ENCODE peak calls at places on chromosome 13, in eight cellular contexts. V, C, Z, Q, G, S, X and H are unnamed samples.
A peak's percentile ranks its signal among the peaks of the same experiment; 100 is the strongest.

GRCh38 chr13:40503966-40504591 is 162.4 kb downstream of the FOXO1 start:
- DNase-seq in V (no peak), C (no peak), Z (no peak), Q (peak; percentile 76), G (no peak), S (peak; percentile 57), X (peak; percentile 81), H (no peak)

GRCh38 chr13:46553886-46554855 is 1.2 kb downstream of the LRCH1 start:
- DNase-seq in V (peak; percentile 60), C (no peak), Z (peak; percentile 72), Q (peak; percentile 85), G (peak; percentile 78), S (peak; percentile 63), X (peak; percentile 91), H (peak; percentile 81)

GRCh38 chr13:21121616-21122015 is 54.7 kb downstream of the SKA3 start:
- DNase-seq in V (no peak), C (no peak), Z (no peak), Q (no peak), G (no peak), S (no peak), X (no peak), H (no peak)

GRCh38 chr13:99354371-99354951 is 47.3 kb upstream of the GPR183 start:
- DNase-seq in V (no peak), C (no peak), Z (no peak), Q (no peak), G (no peak), S (peak; percentile 72), X (peak; percentile 5), H (no peak)

GRCh38 chr13:95234242-95234641 is 67.0 kb downstream of the ABCC4 start:
- DNase-seq in V (no peak), C (no peak), Z (no peak), Q (no peak), G (no peak), S (no peak), X (no peak), H (no peak)

GRCh38 chr13:50400035-50400726 is 384.9 kb downstream of the KCNRG start:
- DNase-seq in V (no peak), C (no peak), Z (no peak), Q (no peak), G (no peak), S (no peak), X (no peak), H (no peak)

GRCh38 chr13:76809369-76809768 is 76.8 kb downstream of the KCTD12 start:
- DNase-seq in V (no peak), C (no peak), Z (no peak), Q (no peak), G (no peak), S (no peak), X (no peak), H (no peak)

GRCh38 chr13:102347490-102347889 is 54.4 kb downstream of the FGF14 start:
- DNase-seq in V (no peak), C (no peak), Z (no peak), Q (no peak), G (no peak), S (no peak), X (no peak), H (no peak)

GRCh38 chr13:35785563-35786327 is 309.3 kb upstream of the MAB21L1 start:
- DNase-seq in V (no peak), C (no peak), Z (no peak), Q (no peak), G (peak; percentile 45), S (no peak), X (no peak), H (no peak)

GRCh38 chr13:35990196-35990595 is 141.0 kb downstream of the DCLK1 start:
- DNase-seq in V (no peak), C (no peak), Z (no peak), Q (no peak), G (peak; percentile 13), S (no peak), X (no peak), H (peak; percentile 23)

GRCh38 chr13:80339578-80339840 is 1.4 kb downstream of the SPRY2 start:
- DNase-seq in V (no peak), C (no peak), Z (no peak), Q (no peak), G (peak; percentile 65), S (no peak), X (no peak), H (no peak)

GRCh38 chr13:20960663-20961309 is 58.2 kb upstream of the XPO4 start:
- DNase-seq in V (no peak), C (no peak), Z (no peak), Q (no peak), G (no peak), S (no peak), X (no peak), H (no peak)

GRCh38 chr13:60627071-60627686 is 230.2 kb downstream of the TDRD3 start:
- DNase-seq in V (no peak), C (peak; percentile 34), Z (no peak), Q (no peak), G (peak; percentile 90), S (no peak), X (peak; percentile 50), H (peak; percentile 53)

GRCh38 chr13:43286769-43287168 is 263.4 kb downstream of the DNAJC15 start:
- DNase-seq in V (no peak), C (no peak), Z (no peak), Q (no peak), G (no peak), S (no peak), X (no peak), H (no peak)

GRCh38 chr13:77001540-77001939 is 9.7 kb downstream of the CLN5 start:
- DNase-seq in V (no peak), C (no peak), Z (no peak), Q (no peak), G (no peak), S (no peak), X (no peak), H (no peak)

GRCh38 chr13:30702006-30702405 is 33.3 kb upstream of the ALOX5AP start:
- DNase-seq in V (no peak), C (no peak), Z (no peak), Q (no peak), G (no peak), S (no peak), X (no peak), H (no peak)

GRCh38 chr13:41568990-41569387 is 111.6 kb downstream of the RGCC start:
- DNase-seq in V (no peak), C (no peak), Z (no peak), Q (no peak), G (no peak), S (no peak), X (peak; percentile 64), H (no peak)

GRCh38 chr13:23856008-23856750 is 33.0 kb downstream of the MIPEP start:
- DNase-seq in V (no peak), C (no peak), Z (no peak), Q (no peak), G (no peak), S (no peak), X (no peak), H (no peak)

GRCh38 chr13:51729853-51730553 is 74.0 kb downstream of the DHRS12 start:
- DNase-seq in V (no peak), C (no peak), Z (peak; percentile 43), Q (peak; percentile 80), G (no peak), S (peak; percentile 78), X (peak; percentile 93), H (no peak)

GRCh38 chr13:59043016-59043415 is 1120.7 kb downstream of the DIAPH3 start:
- DNase-seq in V (no peak), C (no peak), Z (no peak), Q (no peak), G (peak; percentile 16), S (no peak), X (no peak), H (no peak)

GRCh38 chr13:81048026-81048461 is 707.1 kb upstream of the SPRY2 start:
- DNase-seq in V (no peak), C (no peak), Z (no peak), Q (no peak), G (no peak), S (no peak), X (no peak), H (no peak)

GRCh38 chr13:74871671-74872070 is 610.3 kb downstream of the TBC1D4 start:
- DNase-seq in V (no peak), C (no peak), Z (no peak), Q (no peak), G (no peak), S (no peak), X (no peak), H (no peak)

GRCh38 chr13:92842145-92842544 is 384.5 kb upstream of the GPC6 start:
- DNase-seq in V (no peak), C (no peak), Z (no peak), Q (no peak), G (no peak), S (no peak), X (peak; percentile 70), H (no peak)

GRCh38 chr13:114062341-114062740 is 70.1 kb downstream of the RASA3 start:
- DNase-seq in V (no peak), C (no peak), Z (no peak), Q (no peak), G (no peak), S (no peak), X (no peak), H (no peak)
- H3K4me1 ChIP-seq in V (peaks cover 41% of the 10 kb centered on the region), C (peaks cover 13% of the 10 kb centered on the region), Z (peaks cover 17% of the 10 kb centered on the region), Q (peaks cover 12% of the 10 kb centered on the region), G (peaks cover 28% of the 10 kb centered on the region), S (peaks cover 27% of the 10 kb centered on the region), X (peaks cover 43% of the 10 kb centered on the region), H (peaks cover 28% of the 10 kb centered on the region)

DNA sequence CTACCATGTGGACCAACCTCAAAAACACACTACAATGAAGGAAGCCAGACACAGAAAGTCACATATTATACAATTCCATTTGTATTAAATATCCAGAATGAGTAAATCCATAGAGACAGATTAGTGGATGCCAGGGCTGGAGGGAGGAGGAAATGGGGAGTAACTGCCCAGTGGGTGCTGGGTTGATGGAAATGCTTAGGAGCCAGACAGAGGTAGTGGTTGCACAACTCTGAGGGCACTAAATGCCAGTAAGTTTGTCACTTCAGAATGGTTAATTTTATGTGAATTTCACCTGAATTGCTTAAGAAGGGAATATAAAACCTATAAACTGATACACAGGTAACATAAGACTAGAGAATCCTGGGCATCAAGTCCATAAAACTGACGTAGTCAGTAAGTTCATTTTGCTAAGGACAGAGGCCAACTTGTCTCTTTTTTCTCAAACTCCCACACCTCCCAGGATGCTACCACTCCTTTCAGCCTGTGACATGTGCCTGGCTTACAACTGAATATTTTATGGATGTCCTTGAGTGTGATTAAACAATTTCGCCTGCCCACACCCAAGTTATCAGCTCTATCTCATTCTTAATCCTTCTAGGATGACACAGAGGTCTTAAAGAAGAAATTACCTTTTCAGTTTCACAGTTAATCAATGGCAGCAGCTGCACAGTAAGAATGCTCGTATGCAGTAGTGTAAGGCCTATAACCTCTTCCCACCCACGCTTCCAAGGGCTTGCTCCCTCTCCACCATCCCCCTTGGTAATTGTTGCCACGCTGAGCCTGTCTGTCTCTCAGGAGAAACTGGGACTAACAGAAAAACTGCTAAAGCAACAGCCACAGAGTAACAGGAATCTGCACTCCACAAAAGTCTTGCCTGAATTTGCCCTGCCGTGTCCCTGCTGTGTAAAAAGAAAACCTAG is 5.9 kb upstream of the MLNR start:
- DNase-seq in V (no peak), C (no peak), Z (no peak), Q (no peak), G (no peak), S (no peak), X (peak; percentile 9), H (no peak)
- H3K4me3 ChIP-seq in V (no peak overlapping the region), C (no peak overlapping the region), Z (no peak overlapping the region), Q (no peak overlapping the region), G (no peak overlapping the region), S (no peak overlapping the region), X (no peak overlapping the region), H (no peak overlapping the region)

GRCh38 chr13:110298221-110298565 is 8.8 kb downstream of the COL4A1 start:
- DNase-seq in V (no peak), C (no peak), Z (no peak), Q (no peak), G (no peak), S (no peak), X (no peak), H (no peak)
- H3K27ac ChIP-seq in V (no peak overlapping the region), C (no peak overlapping the region), Z (peak overlapping the region; percentile 77), Q (peak overlapping the region; percentile 99), G (no peak overlapping the region), S (peak overlapping the region; percentile 14), X (no peak overlapping the region), H (no peak overlapping the region)

GRCh38 chr13:106530907-106531520 is 4.4 kb downstream of the EFNB2 start:
- DNase-seq in V (no peak), C (no peak), Z (no peak), Q (no peak), G (peak; percentile 55), S (no peak), X (no peak), H (no peak)
- H3K4me1 ChIP-seq in V (peaks cover 23% of the 10 kb centered on the region), C (peaks cover 15% of the 10 kb centered on the region), Z (peaks cover 8% of the 10 kb centered on the region), Q (no peaks in the 10 kb centered on the region), G (peaks cover 57% of the 10 kb centered on the region), S (peaks cover 3% of the 10 kb centered on the region), X (peaks cover 8% of the 10 kb centered on the region), H (peaks cover 6% of the 10 kb centered on the region)